ENCODE peak calls at places on chromosomes 12 and 14, in seven cellular contexts. U is RWPE1, C is MM.1S, A is psoas muscle, F is mesendoderm, M is left ventricle myocardium inferior, Q is heart right ventricle. W is an unnamed sample.

GRCh38 chr12:121376754-121377697 is 22.9 kb upstream of the RNF34 start:
- DNase-seq in U (no peak), C (no peak), A (no peak), F (no peak), M (no peak), Q (no peak), W (no peak)

GRCh38 chr14:102937331-102938175 is 15.1 kb downstream of the AMN start:
- DNase-seq in U (no peak), C (no peak), A (peak), F (no peak), M (no peak), Q (no peak), W (no peak)

GRCh38 chr12:22215467-22216253 is 118.8 kb downstream of the ST8SIA1 start:
- DNase-seq in U (no peak), C (no peak), A (no peak), F (no peak), M (no peak), Q (no peak), W (no peak)

GRCh38 chr12:52151859-52152783 is 39.7 kb downstream of the KRT80 start:
- DNase-seq in U (peak), C (peak), A (peak), F (peak), M (peak), Q (peak), W (no peak)

GRCh38 chr12:109244043-109244442 is 65.0 kb downstream of the FOXN4 start:
- DNase-seq in U (no peak), C (no peak), A (no peak), F (no peak), M (no peak), Q (no peak), W (no peak)

GRCh38 chr12:87020071-87020470 is 763.9 kb upstream of the MGAT4C start:
- DNase-seq in U (no peak), C (no peak), A (no peak), F (peak), M (no peak), Q (no peak), W (no peak)

GRCh38 chr12:14113031-14113430 is 131.6 kb upstream of the GRIN2B start:
- DNase-seq in U (no peak), C (no peak), A (no peak), F (no peak), M (no peak), Q (no peak), W (no peak)

GRCh38 chr14:74952195-74952665 is 3.2 kb downstream of the PGF start:
- DNase-seq in U (no peak), C (no peak), A (no peak), F (no peak), M (no peak), Q (no peak), W (no peak)

GRCh38 chr12:8088574-8088973 is 6.5 kb downstream of the NECAP1 start:
- DNase-seq in U (no peak), C (peak), A (no peak), F (no peak), M (no peak), Q (no peak), W (no peak)

GRCh38 chr14:34365309-34365915 is 96.6 kb downstream of the SPTSSA start:
- DNase-seq in U (no peak), C (no peak), A (no peak), F (no peak), M (no peak), Q (no peak), W (no peak)

GRCh38 chr12:18139989-18140596 is 50.1 kb upstream of the RERGL start:
- DNase-seq in U (no peak), C (peak), A (no peak), F (peak), M (no peak), Q (no peak), W (no peak)

GRCh38 chr12:96185914-96186313 is 8.3 kb upstream of the ELK3 start:
- DNase-seq in U (no peak), C (no peak), A (no peak), F (no peak), M (no peak), Q (no peak), W (no peak)

GRCh38 chr12:75655233-75655879 is 143.9 kb upstream of the KRR1 start:
- DNase-seq in U (no peak), C (no peak), A (no peak), F (no peak), M (no peak), Q (no peak), W (no peak)

GRCh38 chr12:100564905-100565467 is 8.5 kb upstream of the GAS2L3 start:
- DNase-seq in U (no peak), C (no peak), A (no peak), F (no peak), M (no peak), Q (no peak), W (no peak)

GRCh38 chr14:101584049-101584859 is 23.0 kb downstream of the DIO3 start:
- DNase-seq in U (no peak), C (no peak), A (peak), F (no peak), M (peak), Q (no peak), W (no peak)

GRCh38 chr12:4138051-4138450 is 135.5 kb upstream of the CCND2 start:
- DNase-seq in U (no peak), C (no peak), A (no peak), F (no peak), M (no peak), Q (no peak), W (no peak)

GRCh38 chr14:96189288-96189711 is 15.3 kb upstream of the BDKRB2 start:
- DNase-seq in U (no peak), C (no peak), A (no peak), F (no peak), M (no peak), Q (no peak), W (no peak)

GRCh38 chr14:61480704-61481285 is 159.4 kb downstream of the PRKCH start:
- DNase-seq in U (no peak), C (no peak), A (no peak), F (no peak), M (no peak), Q (no peak), W (no peak)

GRCh38 chr14:51566831-51567582 is 84.7 kb upstream of the FRMD6 start:
- DNase-seq in U (no peak), C (peak), A (no peak), F (no peak), M (no peak), Q (no peak), W (no peak)

GRCh38 chr14:44901696-44902095 is 60.1 kb downstream of the KLHL28 start:
- DNase-seq in U (no peak), C (no peak), A (no peak), F (no peak), M (no peak), Q (no peak), W (no peak)

GRCh38 chr12:31874961-31875608 is 84.1 kb upstream of the RESF1 start:
- DNase-seq in U (no peak), C (peak), A (peak), F (peak), M (peak), Q (peak), W (no peak)

GRCh38 chr12:123516221-123516780 is 17.2 kb downstream of the RILPL1 start:
- DNase-seq in U (no peak), C (no peak), A (no peak), F (peak), M (no peak), Q (no peak), W (no peak)

GRCh38 chr12:4991373-4991772 is 52.3 kb upstream of the KCNA5 start:
- DNase-seq in U (no peak), C (no peak), A (no peak), F (no peak), M (no peak), Q (no peak), W (no peak)

GRCh38 chr12:101474711-101475386 is at the start of gene SPIC:
- DNase-seq in U (no peak), C (no peak), A (no peak), F (no peak), M (no peak), Q (no peak), W (no peak)

GRCh38 chr12:27309293-27309994 is 23.2 kb upstream of the BMAL2 start:
- DNase-seq in U (no peak), C (peak), A (no peak), F (no peak), M (no peak), Q (no peak), W (no peak)

GRCh38 chr12:109999983-110000505 is 814 bp downstream of the ANKRD13A start:
- DNase-seq in U (no peak), C (no peak), A (no peak), F (peak), M (no peak), Q (no peak), W (no peak)

GRCh38 chr12:47509398-47509851 is 196.4 kb downstream of the RPAP3 start:
- DNase-seq in U (peak), C (no peak), A (no peak), F (no peak), M (no peak), Q (no peak), W (no peak)
- H3K27ac ChIP-seq in U (no peak), C (no peak), A (no peak), F (no peak), M (no peak), Q (no peak), W (no peak)

DNA sequence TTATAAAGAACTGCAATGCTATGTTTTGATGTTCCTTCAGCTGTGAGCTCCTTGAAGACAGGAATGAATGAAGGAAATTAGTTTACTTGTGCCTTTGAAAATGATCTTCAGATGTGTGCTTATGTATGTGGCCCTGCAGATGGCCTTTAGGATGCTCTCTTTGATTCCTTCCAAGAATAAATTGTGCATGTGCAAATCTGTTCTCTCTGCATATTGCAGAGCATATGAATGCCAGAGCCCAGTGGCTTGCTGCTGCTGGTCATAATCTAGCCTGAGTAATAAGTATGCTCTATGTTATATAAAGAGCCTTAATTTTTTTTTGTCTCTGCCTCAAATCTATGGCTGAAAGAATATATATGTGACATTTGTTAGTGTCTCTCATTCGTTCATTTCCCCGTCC is 341.9 kb upstream of the NOVA1 start:
- DNase-seq in U (no peak), C (no peak), A (no peak), F (no peak), M (no peak), Q (no peak), W (no peak)
- H3K27ac ChIP-seq in U (no peak), C (no peak), A (no peak), F (no peak), M (no peak), Q (no peak), W (no peak)

DNA sequence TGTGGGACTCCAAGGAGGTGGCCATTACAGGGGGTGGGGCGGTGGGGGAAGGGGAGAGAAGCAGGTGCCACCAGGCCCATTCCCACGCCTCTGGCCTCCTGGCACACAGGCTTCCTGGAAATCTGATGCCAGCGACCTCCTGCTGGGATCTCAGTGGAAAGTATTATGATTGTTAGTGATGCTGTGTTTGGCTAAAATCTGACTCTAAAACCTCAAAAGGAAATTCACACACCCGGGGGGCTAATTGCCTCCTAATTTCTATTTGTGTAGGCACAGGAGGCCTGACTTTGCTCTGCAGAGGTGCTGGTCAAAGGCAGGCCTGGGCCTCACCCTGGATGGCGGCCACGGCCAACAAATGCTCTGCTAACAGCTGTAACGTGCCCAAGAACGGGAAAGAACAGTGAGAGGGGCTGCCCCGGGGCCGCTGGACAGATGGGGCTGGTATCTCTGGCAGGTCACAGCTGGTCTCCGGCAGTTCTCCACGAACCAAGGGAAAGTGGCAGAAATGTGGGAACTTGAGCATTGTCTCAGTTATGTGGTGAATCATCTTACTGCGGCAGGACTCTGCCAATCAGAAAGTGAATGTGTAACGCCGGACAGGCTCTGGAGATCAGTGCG is 14.3 kb downstream of the FAM181A start:
- DNase-seq in U (peak), C (no peak), A (peak), F (no peak), M (no peak), Q (no peak), W (no peak)
- H3K27ac ChIP-seq in U (peak), C (no peak), A (peak), F (no peak), M (peak), Q (no peak), W (no peak)

GRCh38 chr12:66000958-66001357 is 129.6 kb downstream of the LLPH start:
- DNase-seq in U (no peak), C (no peak), A (no peak), F (no peak), M (no peak), Q (no peak), W (no peak)

GRCh38 chr12:65998536-65999530 is 131.7 kb downstream of the LLPH start:
- DNase-seq in U (no peak), C (no peak), A (no peak), F (no peak), M (no peak), Q (no peak), W (no peak)

GRCh38 chr12:65998031-65998430 is 132.5 kb downstream of the LLPH start:
- DNase-seq in U (no peak), C (no peak), A (no peak), F (no peak), M (no peak), Q (no peak), W (no peak)

GRCh38 chr12:66002812-66003211 is 127.7 kb downstream of the LLPH start:
- DNase-seq in U (no peak), C (no peak), A (no peak), F (no peak), M (no peak), Q (no peak), W (no peak)

GRCh38 chr12:65999564-66000280 is 130.8 kb downstream of the LLPH start:
- DNase-seq in U (peak), C (no peak), A (no peak), F (no peak), M (no peak), Q (no peak), W (no peak)
- H3K27ac ChIP-seq in U (no peak), C (no peak), A (no peak), F (no peak), M (no peak), Q (no peak), W (no peak)

DNA sequence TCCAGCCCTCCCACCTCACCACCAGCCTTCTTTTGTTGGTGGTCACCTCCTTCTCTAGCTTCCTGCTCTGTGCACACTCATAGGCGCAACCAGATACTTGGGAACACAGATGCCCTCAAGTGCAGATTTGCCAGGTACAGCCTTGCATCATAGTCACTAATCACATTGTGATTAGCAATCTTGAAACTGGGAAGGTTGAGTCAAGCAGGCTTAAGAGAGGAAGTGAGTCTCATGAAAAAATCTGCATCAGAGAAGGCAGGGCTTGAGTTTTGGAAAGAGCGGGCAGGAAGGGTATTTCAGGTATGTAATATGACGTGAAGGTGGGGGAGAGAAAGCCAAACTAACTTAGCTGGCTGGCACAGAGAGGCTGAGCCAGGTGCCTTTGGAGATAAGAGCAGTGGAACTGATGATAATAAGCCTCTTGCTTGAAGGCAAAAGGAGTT is 2.7 kb upstream of the RABGGTA start:
- DNase-seq in U (peak), C (peak), A (peak), F (peak), M (no peak), Q (no peak), W (no peak)
- H3K27ac ChIP-seq in U (peak), C (peak), A (no peak), F (no peak), M (peak), Q (no peak), W (peak)

DNA sequence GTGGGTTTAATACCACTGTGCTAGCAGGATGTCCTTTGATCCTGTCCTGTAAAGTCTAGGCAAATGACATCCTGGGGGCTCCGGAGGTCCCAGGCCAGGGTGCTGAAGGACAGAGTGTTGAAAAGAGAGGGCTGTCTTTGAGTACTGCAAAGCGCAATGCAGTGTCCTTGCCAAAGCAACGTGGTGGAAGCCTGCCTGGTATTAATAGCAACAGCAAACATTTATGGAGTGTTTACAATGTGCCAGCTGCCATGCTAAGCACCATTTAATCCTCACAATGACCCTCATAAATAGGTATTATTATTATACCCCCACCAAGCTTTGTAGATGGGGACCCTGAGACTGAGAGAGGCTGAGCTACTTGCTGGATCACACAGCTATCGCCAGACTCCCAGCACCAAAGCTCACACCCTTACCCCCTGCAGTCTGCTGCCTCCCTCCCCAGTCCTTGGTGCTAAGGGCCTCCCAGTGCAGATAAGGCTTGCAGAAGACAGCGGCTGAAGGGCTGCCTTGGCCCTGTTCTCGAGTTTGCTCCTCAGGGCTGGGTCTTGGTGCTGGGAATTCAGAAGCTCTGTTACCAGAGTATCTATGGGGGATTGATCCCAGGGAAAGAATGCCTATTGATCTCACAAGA is 427.7 kb downstream of the FUT8 start:
- DNase-seq in U (no peak), C (no peak), A (no peak), F (no peak), M (no peak), Q (peak), W (no peak)
- H3K27ac ChIP-seq in U (no peak), C (no peak), A (no peak), F (no peak), M (no peak), Q (no peak), W (no peak)

GRCh38 chr14:90678420-90678819 is 137.8 kb downstream of the TTC7B start:
- DNase-seq in U (no peak), C (no peak), A (no peak), F (no peak), M (no peak), Q (no peak), W (no peak)
- H3K27ac ChIP-seq in U (no peak), C (no peak), A (peak), F (no peak), M (no peak), Q (no peak), W (no peak)

DNA sequence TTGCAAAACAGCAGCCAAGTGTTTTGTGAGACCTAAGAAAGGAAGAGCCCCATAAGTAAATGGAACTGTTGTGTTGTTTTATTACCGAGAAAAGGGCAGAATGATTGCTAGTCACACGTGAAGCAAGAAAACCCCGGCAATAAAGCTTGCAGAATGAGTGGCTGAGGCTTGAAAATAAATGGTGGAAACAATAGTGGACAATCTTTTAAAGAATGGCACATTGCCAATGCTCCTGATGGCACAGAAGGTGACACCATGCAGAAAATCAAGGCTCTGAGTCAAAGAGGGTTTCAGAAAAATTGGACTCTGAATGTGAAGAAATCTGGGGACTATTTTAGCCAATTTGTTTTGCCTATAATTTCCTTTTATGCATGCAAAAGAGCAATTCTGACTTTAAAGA is 4.0 kb upstream of the AQP2 start:
- DNase-seq in U (no peak), C (no peak), A (no peak), F (no peak), M (no peak), Q (no peak), W (no peak)
- H3K27ac ChIP-seq in U (no peak), C (no peak), A (no peak), F (no peak), M (no peak), Q (no peak), W (no peak)

DNA sequence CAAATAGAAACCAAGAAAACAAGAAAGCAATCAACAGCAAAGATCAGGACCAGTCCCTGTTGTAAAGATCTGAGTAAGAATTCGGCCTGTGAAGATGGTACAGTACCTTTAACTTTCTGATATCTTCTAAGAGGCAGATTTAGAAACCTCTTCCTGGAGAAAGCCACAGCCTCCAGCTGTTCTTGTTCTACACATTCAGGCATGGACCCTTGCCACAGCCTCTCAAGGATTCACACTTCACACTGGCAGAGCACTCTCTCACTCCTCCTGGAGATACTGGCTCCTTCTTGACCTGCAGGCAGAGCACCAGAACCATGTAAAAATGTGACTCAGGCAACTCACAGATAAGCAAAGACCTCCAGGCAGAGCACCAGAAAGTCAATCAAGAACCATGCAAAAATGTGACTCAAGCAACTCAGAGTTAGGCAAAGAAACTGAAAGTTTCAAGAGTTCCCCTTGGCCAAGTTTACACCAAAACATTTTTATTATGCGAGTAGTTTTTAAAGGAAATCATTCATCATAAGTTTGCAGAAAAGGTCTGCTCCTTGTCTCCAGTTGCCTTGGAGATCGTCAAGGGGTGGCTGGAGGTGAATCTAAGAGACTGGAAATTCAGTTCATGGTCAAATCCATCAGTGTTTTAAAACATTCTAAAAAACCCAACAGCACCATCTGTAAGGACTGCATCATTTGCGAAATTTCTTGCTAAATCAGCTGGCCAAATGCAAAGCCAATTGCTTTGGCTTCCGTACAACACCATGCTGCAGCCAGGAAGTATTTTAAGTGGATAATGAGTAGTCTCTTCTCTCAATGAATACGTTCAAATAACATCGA is 119.3 kb upstream of the MDM1 start:
- DNase-seq in U (no peak), C (peak), A (no peak), F (peak), M (peak), Q (peak), W (no peak)
- H3K27ac ChIP-seq in U (no peak), C (peak), A (no peak), F (no peak), M (peak), Q (no peak), W (no peak)